ENCODE peak calls at places on chromosomes 16 and 17, in six cellular contexts. H is astrocyte of the hippocampus; W is lower leg skin; R is stimulated activated CD4-positive, alpha-beta T cell treated with anti-CD3 and anti-CD28 coated beads, Interleukin-15, amount 100 ng/mL, for 24 hours; I is WTC11; J is amygdala. K is an unnamed sample.

GRCh38 chr17:31825961-31826691 is 32.9 kb downstream of the COPRS start:
- DNase-seq in J (no peak), R (no peak), W (no peak), H (no peak), I (no peak), K (peak; percentile 26)

GRCh38 chr16:22053921-22054341 is 38.4 kb upstream of the VWA3A start:
- DNase-seq in W (no peak), I (no peak), H (no peak), J (no peak), R (no peak), K (no peak)

GRCh38 chr16:27254262-27254811 is 14.2 kb downstream of the NSMCE1 start:
- DNase-seq in R (no peak), I (no peak), J (no peak), H (no peak), W (no peak), K (no peak)

GRCh38 chr16:49056546-49056945 is 225.1 kb downstream of the CBLN1 start:
- DNase-seq in W (no peak), J (no peak), I (no peak), R (no peak), H (no peak), K (no peak)

GRCh38 chr16:53518550-53519416 is 15.8 kb upstream of the AKTIP start:
- DNase-seq in W (peak; percentile 88), R (peak; percentile 79), J (no peak), I (no peak), H (no peak), K (peak; percentile 8)

GRCh38 chr16:86964846-86965245 is 352.3 kb downstream of the C16orf95 start:
- DNase-seq in R (no peak), H (no peak), J (no peak), W (no peak), I (no peak), K (no peak)

GRCh38 chr17:14547016-14547415 is 246.1 kb downstream of the HS3ST3B1 start:
- DNase-seq in I (no peak), W (no peak), R (no peak), H (no peak), J (no peak), K (no peak)

GRCh38 chr17:20944014-20944905 is 98.6 kb downstream of the USP22 start:
- DNase-seq in H (no peak), W (no peak), I (peak; percentile 68), R (peak; percentile 35), J (no peak), K (no peak)

GRCh38 chr17:61144137-61144536 is 255.5 kb upstream of the TBX2 start:
- DNase-seq in W (no peak), I (no peak), H (no peak), R (no peak), J (no peak), K (no peak)

GRCh38 chr16:88653606-88654362 is 2.9 kb upstream of the CYBA start:
- DNase-seq in R (no peak), I (no peak), H (no peak), J (no peak), W (no peak), K (no peak)

GRCh38 chr16:47716571-47716970 is 255.4 kb downstream of the PHKB start:
- DNase-seq in R (no peak), H (peak; percentile 55), W (no peak), J (no peak), I (no peak), K (no peak)

GRCh38 chr17:35448214-35448898 is at the start of gene SLFN13:
- DNase-seq in R (peak; percentile 97), I (peak; percentile 85), W (peak; percentile 95), J (no peak), H (peak; percentile 68), K (peak; percentile 59)

GRCh38 chr16:19666451-19666850 is 51.6 kb downstream of the KNOP1 start:
- DNase-seq in W (no peak), J (no peak), R (no peak), I (no peak), H (peak; percentile 59), K (no peak)

GRCh38 chr17:75610103-75610984 is 22.7 kb downstream of the MYO15B start:
- DNase-seq in J (no peak), R (no peak), H (no peak), W (no peak), I (no peak), K (peak; percentile 37)

GRCh38 chr16:57486858-57487834 is 853 bp upstream of the DOK4 start:
- DNase-seq in W (no peak), H (no peak), J (no peak), R (no peak), I (no peak), K (peak; percentile 48)

GRCh38 chr16:85963746-85964370 is 64.9 kb downstream of the IRF8 start:
- DNase-seq in I (no peak), R (no peak), H (no peak), J (no peak), W (no peak), K (peak; percentile 26)

GRCh38 chr17:37762669-37763068 is 17.8 kb upstream of the HNF1B start:
- DNase-seq in H (no peak), I (no peak), J (no peak), R (no peak), W (no peak), K (no peak)

GRCh38 chr16:24966599-24966998 is 48.6 kb downstream of the ARHGAP17 start:
- DNase-seq in H (no peak), W (no peak), I (no peak), R (no peak), J (no peak), K (no peak)

GRCh38 chr16:1541293-1542165 is 8.1 kb downstream of the TMEM204 start:
- DNase-seq in H (no peak), W (no peak), I (no peak), R (no peak), J (no peak), K (no peak)

GRCh38 chr16:67653131-67654068 is 6.7 kb downstream of the ACD start:
- DNase-seq in J (no peak), I (no peak), R (no peak), W (no peak), H (peak; percentile 50), K (peak; percentile 66)

GRCh38 chr16:85420501-85421337 is 192.4 kb upstream of the GSE1 start:
- DNase-seq in H (peak; percentile 73), R (peak; percentile 82), W (peak; percentile 86), J (no peak), I (peak; percentile 73), K (peak; percentile 65)

GRCh38 chr16:50665128-50665878 is 15.8 kb downstream of the SNX20 start:
- DNase-seq in W (peak; percentile 95), I (peak; percentile 89), J (no peak), H (peak; percentile 91), R (peak; percentile 85), K (peak; percentile 87)

GRCh38 chr16:8998114-8998513 is 34.4 kb upstream of the USP7 start:
- DNase-seq in H (no peak), W (no peak), J (no peak), I (no peak), R (no peak), K (peak; percentile 82)

GRCh38 chr17:35748323-35748960 is 4.6 kb downstream of the GAS2L2 start:
- DNase-seq in W (no peak), H (peak; percentile 43), J (no peak), I (no peak), R (peak; percentile 24), K (no peak)

GRCh38 chr16:48311242-48311641 is 63.9 kb upstream of the ABCC11 start:
- DNase-seq in J (no peak), H (no peak), I (no peak), R (no peak), W (no peak), K (peak; percentile 27)

GRCh38 chr17:43891851-43892671 is 15.3 kb downstream of the MPP2 start:
- DNase-seq in W (no peak), H (no peak), J (no peak), I (peak; percentile 33), R (no peak), K (peak; percentile 40)

GRCh38 chr17:11643851-11644250 is 45.6 kb downstream of the DNAH9 start:
- DNase-seq in W (no peak), I (no peak), J (no peak), H (no peak), R (no peak), K (no peak)

GRCh38 chr17:64240741-64241347 is 22.2 kb downstream of the TEX2 start:
- DNase-seq in H (peak; percentile 34), J (no peak), I (no peak), W (peak; percentile 89), R (no peak), K (peak; percentile 93)

GRCh38 chr16:69890891-69891282 is 60.2 kb upstream of the CLEC18A start:
- DNase-seq in H (no peak), I (no peak), W (no peak), R (no peak), J (no peak), K (no peak)

GRCh38 chr17:17866425-17866824 is 29.6 kb upstream of the SREBF1 start:
- DNase-seq in J (no peak), I (no peak), H (no peak), W (no peak), R (no peak), K (no peak)

GRCh38 chr17:39144414-39144813 is 7.0 kb downstream of the PLXDC1 start:
- DNase-seq in H (peak; percentile 72), J (no peak), I (no peak), W (peak; percentile 96), R (no peak), K (peak; percentile 91)

K was measured in GM23248.